ENCODE peak calls at places on chromosomes 11 and 22, in nine cellular contexts. J is GM23338, S is GM23248, Q is OCI-LY7, W is MM.1S, U is neural progenitor cell, A is hepatocyte, B is SK-N-SH, D is HCT116. V is an unnamed sample.

GRCh38 chr11:131465746-131466145 is 95.3 kb downstream of the NTM start:
- DNase-seq in W (no peak), A (no peak), D (no peak), J (peak), U (peak), S (no peak), Q (no peak), B (peak), V (no peak)

GRCh38 chr22:20262582-20263147 is 5.5 kb downstream of the RTN4R start:
- DNase-seq in A (no peak), W (no peak), U (no peak), S (no peak), D (no peak), J (no peak), B (no peak), Q (no peak), V (no peak)

GRCh38 chr11:33948494-33948893 is 56.6 kb upstream of the LMO2 start:
- DNase-seq in S (no peak), Q (no peak), W (no peak), J (no peak), D (no peak), U (no peak), A (no peak), B (no peak), V (no peak)

GRCh38 chr22:19807161-19807913 is 46.8 kb downstream of the TBX1 start:
- DNase-seq in W (no peak), U (no peak), J (no peak), S (no peak), Q (no peak), D (no peak), B (peak), A (peak), V (no peak)

GRCh38 chr11:85663781-85664560 is 958 bp downstream of the CREBZF start:
- DNase-seq in J (peak), U (peak), S (peak), W (peak), Q (peak), B (peak), A (peak), D (peak), V (peak)

GRCh38 chr11:56706486-56706885 is 7.6 kb downstream of the OR9G1 start:
- DNase-seq in Q (no peak), A (no peak), W (no peak), S (no peak), J (no peak), B (no peak), D (no peak), U (no peak), V (no peak)

GRCh38 chr11:80281194-80281593 is 840.4 kb upstream of the TENM4 start:
- DNase-seq in A (no peak), J (no peak), D (no peak), B (no peak), Q (no peak), W (no peak), U (no peak), S (no peak), V (peak)

GRCh38 chr22:36457688-36458450 is 23.6 kb downstream of the TXN2 start:
- DNase-seq in D (no peak), B (no peak), W (no peak), U (no peak), J (no peak), S (peak), A (no peak), Q (no peak), V (no peak)

GRCh38 chr11:44016546-44017442 is 31.0 kb upstream of the ACCSL start:
- DNase-seq in Q (no peak), J (no peak), A (peak), B (no peak), W (no peak), U (no peak), D (no peak), S (peak), V (no peak)

GRCh38 chr22:46000081-46001027 is 23.4 kb upstream of the WNT7B start:
- DNase-seq in J (no peak), U (no peak), W (no peak), A (no peak), B (no peak), Q (no peak), S (no peak), D (no peak), V (no peak)

GRCh38 chr11:132639986-132640385 is 892.3 kb downstream of the OPCML start:
- DNase-seq in Q (no peak), U (no peak), S (peak), W (no peak), J (no peak), D (no peak), A (no peak), B (no peak), V (no peak)

GRCh38 chr22:30196141-30196866 is 50.3 kb downstream of the LIF start:
- DNase-seq in B (no peak), W (no peak), U (peak), D (peak), S (peak), Q (peak), J (peak), A (peak), V (peak)

GRCh38 chr11:119320593-119321524 is 3.9 kb upstream of the MCAM start:
- DNase-seq in A (peak), U (peak), W (peak), D (no peak), S (peak), J (peak), Q (peak), B (no peak), V (peak)

DNA sequence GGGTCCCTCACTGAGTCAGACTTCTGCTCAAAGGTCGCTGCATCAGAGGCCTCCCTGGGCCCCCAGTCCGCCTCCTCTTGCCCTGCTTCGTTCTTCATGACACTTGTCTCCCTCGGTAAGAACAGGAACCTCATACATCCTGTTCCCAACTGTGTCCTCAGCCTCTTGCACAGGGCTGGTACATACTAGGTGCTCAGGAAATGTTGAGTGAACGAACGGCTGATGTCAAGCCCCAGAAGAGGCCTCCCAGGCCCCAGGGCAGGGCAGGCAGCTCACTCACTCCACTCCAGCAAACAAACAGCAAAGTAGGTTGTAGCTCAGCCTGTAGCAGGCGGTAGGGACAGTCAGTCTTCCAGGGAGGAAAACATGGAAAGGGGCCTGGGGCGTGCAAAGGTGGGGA is 17.2 kb downstream of the SYNGR1 start:
- DNase-seq in U (no peak), D (no peak), Q (no peak), A (no peak), W (no peak), S (no peak), B (no peak), J (no peak), V (no peak)
- TF ChIP-seq EZH2phosphoT487 in U (no peak), D (no peak), Q (no peak), A (no peak), W (no peak), S (no peak), B (no peak), J (no peak), V (no peak)

GRCh38 chr11:83523676-83524075 is 237.5 kb upstream of the CCDC90B start:
- DNase-seq in D (no peak), W (no peak), B (no peak), A (no peak), U (no peak), S (no peak), J (peak), Q (no peak), V (no peak)
- H3K4me2 ChIP-seq in D (no peak), W (no peak), B (no peak), A (no peak), U (no peak), S (no peak), J (no peak), Q (no peak), V (no peak)

GRCh38 chr11:74702383-74703007 is 28.7 kb downstream of the CHRDL2 start:
- DNase-seq in W (peak), U (peak), Q (peak), B (peak), D (peak), S (peak), A (peak), J (peak), V (peak)

GRCh38 chr11:74701351-74701750 is 29.9 kb downstream of the CHRDL2 start:
- DNase-seq in A (no peak), B (no peak), D (peak), J (peak), Q (peak), W (peak), U (peak), S (peak), V (peak)

GRCh38 chr11:74696932-74697687 is 34.1 kb downstream of the CHRDL2 start:
- DNase-seq in B (no peak), D (no peak), A (peak), U (peak), S (peak), J (peak), Q (no peak), W (no peak), V (no peak)

GRCh38 chr11:74697722-74698121 is 33.5 kb downstream of the CHRDL2 start:
- DNase-seq in B (no peak), A (no peak), S (no peak), U (no peak), Q (no peak), D (no peak), W (no peak), J (no peak), V (no peak)

DNA sequence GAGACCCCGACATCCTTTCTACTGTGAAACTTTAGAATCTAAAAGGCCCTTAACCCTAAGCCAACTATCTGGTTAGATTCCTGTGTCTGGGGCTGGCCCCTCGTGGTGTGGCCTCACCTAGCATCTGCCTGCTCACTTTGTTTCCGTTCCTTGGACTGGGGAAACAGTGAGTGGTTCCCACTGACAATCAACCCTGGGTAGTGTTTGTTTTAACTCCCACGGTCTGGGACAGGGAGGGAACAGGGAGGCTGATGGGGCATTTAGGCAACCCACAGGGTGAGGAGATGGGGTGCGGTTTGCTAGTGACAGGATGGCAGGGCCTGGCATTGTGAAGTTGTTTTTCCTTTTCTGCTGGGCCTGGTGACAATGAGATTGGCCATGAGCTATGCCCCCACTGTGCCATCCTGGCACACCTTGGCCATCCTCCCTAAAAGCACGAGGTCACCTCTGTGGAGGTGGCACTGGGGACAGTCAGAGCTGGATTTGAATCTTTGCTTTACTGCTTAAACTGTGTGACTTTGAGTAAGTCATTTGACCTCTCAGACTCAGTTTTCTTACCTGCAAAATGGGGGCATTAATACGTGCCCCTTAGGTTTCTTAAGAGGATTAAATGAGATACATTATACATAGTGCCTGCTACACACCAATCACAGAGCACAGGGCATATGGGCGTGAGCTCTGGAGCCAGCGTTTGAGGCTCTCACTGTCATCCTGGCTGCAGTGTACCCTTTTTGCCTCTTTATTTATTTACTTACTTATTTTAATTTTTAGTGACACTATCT is 31.4 kb downstream of the CHRDL2 start:
- DNase-seq in S (no peak), J (no peak), B (no peak), W (no peak), A (no peak), U (no peak), Q (no peak), D (no peak), V (no peak)
- TF ChIP-seq EZH2phosphoT487 in S (no peak), J (no peak), B (no peak), W (no peak), A (no peak), U (no peak), Q (no peak), D (no peak), V (no peak)

DNA sequence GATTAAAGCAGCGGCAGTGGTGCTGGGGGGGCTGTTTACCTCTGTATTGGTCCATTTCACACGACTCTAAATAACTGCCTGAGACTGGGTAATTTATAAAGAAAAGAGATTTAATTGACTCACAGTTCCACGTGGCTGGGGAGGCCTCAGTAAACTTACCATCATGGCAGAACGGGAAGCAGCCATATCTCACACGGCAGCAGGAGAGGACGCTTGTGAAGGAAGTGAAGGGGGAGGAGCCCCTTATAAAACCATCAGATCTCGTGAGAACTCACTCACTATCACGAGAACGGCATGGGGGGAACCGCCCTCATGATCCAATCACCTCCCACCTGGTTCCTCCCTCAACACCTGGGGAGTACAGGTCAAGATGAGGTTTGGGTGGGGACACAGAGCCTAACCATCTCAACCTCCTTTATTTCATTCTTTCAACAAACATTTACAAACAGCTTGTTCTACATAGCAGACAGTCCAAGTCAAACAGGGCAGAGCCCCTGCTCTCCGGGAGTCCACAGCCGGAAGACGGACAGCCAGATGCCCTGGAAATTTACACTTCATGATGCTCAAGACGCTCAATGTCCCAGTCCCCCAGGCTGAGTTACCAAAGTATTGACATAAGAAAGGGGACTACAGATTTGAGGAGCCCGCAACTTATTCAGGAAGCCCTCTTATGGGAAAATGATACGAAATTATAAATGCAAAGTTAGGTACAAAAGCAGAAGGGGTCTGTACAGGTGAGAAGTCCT is 26.3 kb upstream of the HMGXB4 start:
- DNase-seq in B (peak), J (no peak), U (no peak), W (peak), Q (peak), S (no peak), D (peak), A (no peak), V (peak)
- H3K4me2 ChIP-seq in B (peak), J (no peak), U (no peak), W (peak), Q (peak), S (no peak), D (peak), A (no peak), V (peak)